ENCODE peak calls at places on chromosomes 11 and 22, in seven cellular contexts. K is ecto neural progenitor cell, Y is NCI-H2081, W is thoracic aorta, F is kidney glomerular epithelial cell, G is left ventricle myocardium inferior, S is osteocyte. Q is an unnamed sample.

GRCh38 chr11:73507086-73507485 is 90.8 kb downstream of the FAM168A start:
- DNase-seq in K (no peak), Y (no peak), W (no peak), F (no peak), G (no peak), S (no peak), Q (no peak)

GRCh38 chr11:19181673-19182261 is 20.0 kb downstream of the CSRP3 start:
- DNase-seq in K (no peak), Y (no peak), W (no peak), F (no peak), G (no peak), S (no peak), Q (no peak)

GRCh38 chr22:49964136-49964492 is 3.5 kb downstream of the PIM3 start:
- DNase-seq in K (no peak), Y (no peak), W (no peak), F (no peak), G (peak), S (no peak), Q (no peak)

GRCh38 chr22:36253523-36254490 is 874 bp downstream of the APOL1 start:
- DNase-seq in K (no peak), Y (peak), W (no peak), F (no peak), G (no peak), S (no peak), Q (peak)

GRCh38 chr22:42257386-42257785 is 13.1 kb downstream of the TCF20 start:
- DNase-seq in K (no peak), Y (no peak), W (no peak), F (no peak), G (no peak), S (no peak), Q (no peak)

GRCh38 chr22:24053481-24054226 is 42.5 kb downstream of the CABIN1 start:
- DNase-seq in K (no peak), Y (no peak), W (no peak), F (no peak), G (no peak), S (no peak), Q (no peak)

GRCh38 chr11:9600651-9601040 is 27.2 kb downstream of the WEE1 start:
- DNase-seq in K (no peak), Y (no peak), W (no peak), F (no peak), G (no peak), S (no peak), Q (peak)

GRCh38 chr11:101707477-101707876 is 123.7 kb upstream of the TRPC6 start:
- DNase-seq in K (no peak), Y (no peak), W (no peak), F (no peak), G (no peak), S (no peak), Q (no peak)

GRCh38 chr11:48066881-48067800 is 86.8 kb downstream of the PTPRJ start:
- DNase-seq in K (no peak), Y (no peak), W (no peak), F (no peak), G (no peak), S (no peak), Q (no peak)

GRCh38 chr22:46617250-46618103 is 2.7 kb upstream of the GRAMD4 start:
- DNase-seq in K (no peak), Y (no peak), W (no peak), F (peak), G (no peak), S (no peak), Q (no peak)

GRCh38 chr11:45919806-45920530 is 2.3 kb upstream of the PEX16 start:
- DNase-seq in K (peak), Y (no peak), W (no peak), F (no peak), G (peak), S (no peak), Q (no peak)

GRCh38 chr22:27110985-27111451 is 453.6 kb downstream of the MIAT start:
- DNase-seq in K (no peak), Y (no peak), W (no peak), F (peak), G (no peak), S (no peak), Q (no peak)

GRCh38 chr11:68372625-68373024 is 60.2 kb downstream of the LRP5 start:
- DNase-seq in K (no peak), Y (no peak), W (no peak), F (no peak), G (no peak), S (no peak), Q (no peak)

GRCh38 chr22:49673048-49673447 is 154.6 kb downstream of the BRD1 start:
- DNase-seq in K (peak), Y (no peak), W (no peak), F (no peak), G (no peak), S (peak), Q (no peak)

GRCh38 chr22:21074092-21074715 is 28.5 kb downstream of the LRRC74B start:
- DNase-seq in K (peak), Y (no peak), W (no peak), F (peak), G (no peak), S (no peak), Q (no peak)

GRCh38 chr11:4185561-4185960 is 91.0 kb downstream of the RRM1 start:
- DNase-seq in K (no peak), Y (no peak), W (no peak), F (no peak), G (no peak), S (no peak), Q (no peak)

GRCh38 chr11:118338637-118339061 is 3.9 kb downstream of the CD3D start:
- DNase-seq in K (no peak), Y (no peak), W (no peak), F (no peak), G (no peak), S (no peak), Q (no peak)

GRCh38 chr11:65310215-65310614 is 4.5 kb upstream of the CDC42EP2 start:
- DNase-seq in K (no peak), Y (peak), W (no peak), F (no peak), G (peak), S (no peak), Q (no peak)

GRCh38 chr11:59196777-59197176 is 15.9 kb downstream of the MPEG1 start:
- DNase-seq in K (no peak), Y (no peak), W (no peak), F (no peak), G (no peak), S (no peak), Q (no peak)

GRCh38 chr11:47071871-47072270 is 104.8 kb downstream of the ARFGAP2 start:
- DNase-seq in K (peak), Y (no peak), W (no peak), F (no peak), G (peak), S (no peak), Q (no peak)

GRCh38 chr11:106304274-106304673 is 226.8 kb downstream of the AASDHPPT start:
- DNase-seq in K (no peak), Y (no peak), W (no peak), F (peak), G (no peak), S (no peak), Q (no peak)

GRCh38 chr22:22924369-22925145 is 36.9 kb downstream of the IGLL5 start:
- DNase-seq in K (no peak), Y (no peak), W (no peak), F (no peak), G (no peak), S (no peak), Q (no peak)

GRCh38 chr22:30605449-30606110 is 1.4 kb upstream of the TCN2 start:
- DNase-seq in K (peak), Y (peak), W (no peak), F (peak), G (peak), S (no peak), Q (no peak)

GRCh38 chr11:65879622-65880021 is at the start of gene CTSW:
- DNase-seq in K (no peak), Y (no peak), W (no peak), F (no peak), G (no peak), S (no peak), Q (no peak)